ENCODE peak calls at places on chromosomes 11 and 22, in nine cellular contexts. Q, R, E, Z, C, F, V, N and M are unnamed samples.
A peak's percentile ranks its signal among the peaks of the same experiment; 100 is the strongest.

GRCh38 chr11:86518211-86518610 is 143.5 kb downstream of the CCDC81 start:
- DNase-seq in Z (no peak), Q (no peak), R (no peak), E (no peak), C (no peak), N (no peak), F (no peak), V (no peak), M (no peak)

GRCh38 chr11:26994579-26995210 is 783 bp downstream of the FIBIN start:
- DNase-seq in F (peak; percentile 35), R (no peak), N (no peak), E (peak; percentile 12), C (no peak), V (no peak), Z (no peak), Q (no peak), M (no peak)

GRCh38 chr11:129655247-129655832 is 160.3 kb upstream of the TMEM45B start:
- DNase-seq in Q (no peak), V (no peak), N (no peak), R (no peak), Z (no peak), C (no peak), F (no peak), E (no peak), M (no peak)

GRCh38 chr11:26219506-26220117 is 112.3 kb upstream of the ANO3 start:
- DNase-seq in Q (peak; percentile 54), R (no peak), N (no peak), Z (no peak), V (no peak), F (no peak), E (no peak), C (no peak), M (no peak)

GRCh38 chr11:8338138-8338537 is 74.5 kb upstream of the LMO1 start:
- DNase-seq in Q (peak; percentile 12), V (peak; percentile 40), N (no peak), E (peak; percentile 17), F (peak; percentile 95), Z (no peak), R (peak; percentile 48), C (peak; percentile 50), M (peak; percentile 40)

GRCh38 chr11:62555464-62556092 is 9.0 kb upstream of the AHNAK start:
- DNase-seq in R (no peak), Z (no peak), N (peak; percentile 60), F (no peak), V (no peak), C (no peak), Q (peak; percentile 30), E (no peak), M (peak; percentile 67)

GRCh38 chr22:43485717-43486116 is 73.9 kb downstream of the MPPED1 start:
- DNase-seq in N (no peak), V (no peak), F (no peak), Q (no peak), C (no peak), R (no peak), E (no peak), Z (no peak), M (no peak)

GRCh38 chr11:84969103-84969502 is 658.0 kb downstream of the DLG2 start:
- DNase-seq in Z (no peak), Q (no peak), F (no peak), V (no peak), C (no peak), E (peak; percentile 61), N (no peak), R (no peak), M (peak; percentile 16)

GRCh38 chr22:17580461-17581031 is 17.2 kb downstream of the SLC25A18 start:
- DNase-seq in C (no peak), F (peak; percentile 89), E (no peak), Z (no peak), Q (no peak), N (no peak), R (no peak), V (no peak), M (no peak)

GRCh38 chr11:57474017-57474750 is 13.9 kb downstream of the RTN4RL2 start:
- DNase-seq in Z (no peak), R (no peak), V (no peak), E (no peak), C (no peak), Q (peak; percentile 7), N (peak; percentile 23), F (peak; percentile 69), M (peak; percentile 39)

GRCh38 chr11:31560842-31561476 is 51.4 kb downstream of the ELP4 start:
- DNase-seq in V (no peak), F (no peak), E (no peak), N (no peak), C (no peak), Z (peak; percentile 79), R (no peak), Q (no peak), M (no peak)

GRCh38 chr11:118139578-118139977 is 13.0 kb downstream of the SCN4B start:
- DNase-seq in Z (no peak), R (no peak), C (no peak), N (no peak), V (no peak), Q (no peak), E (no peak), F (no peak), M (peak; percentile 7)

GRCh38 chr22:39686776-39687525 is 116.4 kb downstream of the CACNA1I start:
- DNase-seq in F (no peak), Z (no peak), E (no peak), R (no peak), Q (no peak), N (no peak), C (no peak), V (no peak), M (no peak)

GRCh38 chr11:75429641-75429901 is 3.4 kb downstream of the KLHL35 start:
- DNase-seq in F (no peak), E (no peak), R (no peak), V (no peak), C (no peak), Z (no peak), Q (no peak), N (no peak), M (no peak)
- H3K4me3 ChIP-seq in F (no peak overlapping the region), E (no peak overlapping the region), R (peak overlapping the region; percentile 20), V (peak overlapping the region; percentile 45), C (peak overlapping the region; percentile 33), Z (peak overlapping the region; percentile 5), Q (peak overlapping the region; percentile 40), N (no peak overlapping the region), M (no peak overlapping the region)

DNA sequence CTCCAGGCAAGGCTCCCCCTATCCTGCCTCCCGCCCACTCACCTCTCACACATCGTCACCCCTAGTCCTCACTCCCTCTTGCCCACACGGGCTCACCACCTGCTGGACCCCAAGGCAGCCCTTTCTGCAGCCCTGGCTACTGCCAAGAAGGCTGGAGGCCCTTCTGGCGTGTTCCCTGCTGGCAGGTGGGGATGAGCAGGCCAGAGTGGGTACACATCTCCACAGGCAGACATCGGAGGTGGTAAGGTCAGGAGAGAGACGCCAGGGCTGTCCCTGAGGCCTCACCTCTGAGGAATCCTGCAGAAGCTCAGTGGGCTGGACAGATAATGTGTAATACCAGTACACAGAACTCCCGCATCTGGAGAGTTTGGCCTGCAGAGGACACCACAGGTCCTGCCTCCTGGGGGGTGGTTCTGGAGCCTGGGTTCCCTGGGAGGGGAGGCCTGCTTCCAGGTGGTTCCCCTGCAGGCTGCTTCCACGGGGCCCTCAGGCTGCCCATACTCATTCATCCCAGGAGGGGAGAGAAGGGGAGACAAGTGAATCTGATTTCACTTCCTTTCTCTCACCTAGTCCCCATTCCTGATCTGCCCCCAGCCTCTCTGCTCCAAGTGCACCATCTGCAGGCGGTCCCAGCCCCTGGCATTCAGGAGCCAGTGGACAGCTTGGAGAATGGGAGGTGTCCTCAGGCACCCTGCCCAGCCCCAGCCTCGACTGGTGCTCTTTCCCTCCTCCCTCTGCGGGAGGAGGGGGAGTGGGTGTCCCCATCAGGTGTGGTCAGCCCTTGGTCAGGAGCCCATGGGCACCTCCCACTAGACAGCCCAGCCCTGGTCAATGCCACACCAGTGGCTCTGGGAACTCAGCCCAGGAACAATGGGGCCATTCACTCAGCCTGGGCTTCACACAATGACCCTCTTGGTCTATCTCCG is 6.1 kb upstream of the CHST1 start:
- DNase-seq in Q (no peak), V (no peak), N (no peak), F (peak; percentile 69), C (peak; percentile 59), E (no peak), R (no peak), Z (no peak), M (no peak)
- H3K4me3 ChIP-seq in Q (no peak overlapping the region), V (no peak overlapping the region), N (no peak overlapping the region), F (no peak overlapping the region), C (no peak overlapping the region), E (no peak overlapping the region), R (no peak overlapping the region), Z (no peak overlapping the region), M (no peak overlapping the region)

GRCh38 chr22:22369962-22370265 is 125.3 kb downstream of the VPREB1 start:
- DNase-seq in F (no peak), E (no peak), C (no peak), Z (no peak), N (no peak), V (no peak), R (no peak), Q (no peak), M (no peak)
- H3K4me3 ChIP-seq in F (no peak overlapping the region), E (no peak overlapping the region), C (no peak overlapping the region), Z (no peak overlapping the region), N (no peak overlapping the region), V (no peak overlapping the region), R (no peak overlapping the region), Q (no peak overlapping the region), M (no peak overlapping the region)

GRCh38 chr11:111920908-111921307 is 2.2 kb downstream of the C11orf52 start:
- DNase-seq in Q (no peak), R (no peak), C (no peak), N (no peak), V (no peak), Z (no peak), F (no peak), E (no peak), M (no peak)

GRCh38 chr11:111917312-111917711 is 1.4 kb upstream of the C11orf52 start:
- DNase-seq in Z (no peak), N (no peak), E (no peak), V (no peak), R (no peak), F (no peak), Q (no peak), C (no peak), M (no peak)

GRCh38 chr11:111916768-111917167 is 1.9 kb upstream of the C11orf52 start:
- DNase-seq in N (no peak), R (no peak), Z (no peak), F (no peak), V (no peak), Q (no peak), C (no peak), E (no peak), M (no peak)

GRCh38 chr11:111918390-111919256 is at the start of gene C11orf52:
- DNase-seq in F (peak; percentile 84), N (no peak), V (no peak), R (peak; percentile 87), E (peak; percentile 48), C (no peak), Z (peak; percentile 79), Q (peak; percentile 57), M (no peak)

GRCh38 chr11:111917788-111918187 is 925 bp upstream of the C11orf52 start:
- DNase-seq in C (no peak), Q (no peak), E (no peak), R (no peak), N (no peak), V (no peak), F (no peak), Z (no peak), M (no peak)
- H3K4me3 ChIP-seq in C (no peak overlapping the region), Q (no peak overlapping the region), E (no peak overlapping the region), R (no peak overlapping the region), N (no peak overlapping the region), V (no peak overlapping the region), F (no peak overlapping the region), Z (no peak overlapping the region), M (no peak overlapping the region)